ENCODE peak calls at places on chromosomes 4 and X, in nine cellular contexts. J is activated naive CD8-positive, alpha-beta T cell treated with anti-CD3 and anti-CD28 coated beads, Interleukin-2, amount 50 U/mL, for 24 hours; A is mammary epithelial cell; H is psoas muscle; C is choroid plexus epithelial cell; W is NCI-H2029; R is GM13977; Q is NB4; S is stimulated activated CD4-positive, alpha-beta T cell treated with anti-CD3 and anti-CD28 coated beads, Interleukin-15, amount 100 ng/mL, for 1 hour. D is an unnamed sample.

GRCh38 chrX:153769865-153770605 is 6.0 kb downstream of the PLXNB3 start:
- DNase-seq in J (no peak), A (no peak), H (no peak), C (no peak), W (no peak), R (peak; percentile 33), Q (no peak), S (no peak), D (no peak)

GRCh38 chr4:114599231-114600065 is 841 bp downstream of the UGT8 start:
- DNase-seq in J (no peak), A (peak; percentile 6), H (no peak), C (no peak), W (no peak), R (no peak), Q (no peak), S (no peak), D (peak; percentile 29)

GRCh38 chr4:14865804-14866203 is 136.5 kb upstream of the CPEB2 start:
- DNase-seq in J (no peak), A (no peak), H (no peak), C (peak; percentile 80), W (no peak), R (no peak), Q (no peak), S (no peak), D (peak; percentile 97)

GRCh38 chr4:106287353-106287969 is 28.5 kb downstream of the TBCK start:
- DNase-seq in J (no peak), A (peak; percentile 82), H (no peak), C (peak; percentile 98), W (peak; percentile 53), R (no peak), Q (peak; percentile 80), S (no peak), D (peak; percentile 100)

GRCh38 chrX:45824471-45824870 is 623.8 kb upstream of the DIPK2B start:
- DNase-seq in J (peak; percentile 55), A (peak; percentile 98), H (peak; percentile 28), C (peak; percentile 92), W (peak; percentile 1), R (no peak), Q (peak; percentile 40), S (peak; percentile 28), D (peak; percentile 97)

GRCh38 chr4:112916868-112917267 is 132.6 kb upstream of the ANK2 start:
- DNase-seq in J (no peak), A (no peak), H (no peak), C (peak; percentile 45), W (no peak), R (no peak), Q (no peak), S (no peak), D (no peak)

GRCh38 chrX:145694048-145694447 is 123.6 kb upstream of the SLITRK2 start:
- DNase-seq in J (no peak), A (no peak), H (no peak), C (no peak), W (no peak), R (no peak), Q (no peak), S (no peak), D (no peak)

GRCh38 chrX:117985241-117985640 is 131.4 kb downstream of the KLHL13 start:
- DNase-seq in J (no peak), A (no peak), H (no peak), C (no peak), W (no peak), R (no peak), Q (peak; percentile 15), S (no peak), D (peak; percentile 28)

GRCh38 chr4:112060212-112060611 is 85.0 kb upstream of the FAM241A start:
- DNase-seq in J (no peak), A (no peak), H (no peak), C (peak; percentile 61), W (no peak), R (no peak), Q (peak; percentile 32), S (no peak), D (peak; percentile 38)

GRCh38 chr4:176565044-176565443 is 227.7 kb downstream of the VEGFC start:
- DNase-seq in J (no peak), A (no peak), H (no peak), C (no peak), W (no peak), R (no peak), Q (no peak), S (no peak), D (no peak)

GRCh38 chrX:2967998-2968909 is 38.1 kb upstream of the ARSH start:
- DNase-seq in J (peak; percentile 4), A (peak; percentile 44), H (no peak), C (peak; percentile 67), W (no peak), R (no peak), Q (no peak), S (no peak), D (no peak)

GRCh38 chrX:107659768-107660167 is 31.5 kb downstream of the PRPS1 start:
- DNase-seq in J (no peak), A (peak; percentile 27), H (no peak), C (peak; percentile 78), W (peak; percentile 7), R (peak; percentile 33), Q (peak; percentile 57), S (no peak), D (peak; percentile 50)

GRCh38 chr4:41430796-41431195 is 107.2 kb upstream of the LIMCH1 start:
- DNase-seq in J (no peak), A (no peak), H (no peak), C (no peak), W (no peak), R (no peak), Q (no peak), S (no peak), D (no peak)

GRCh38 chrX:15785176-15785735 is 5.0 kb upstream of the ZRSR2 start:
- DNase-seq in J (no peak), A (no peak), H (no peak), C (no peak), W (no peak), R (no peak), Q (peak; percentile 24), S (no peak), D (no peak)

GRCh38 chr4:118703118-118703517 is 17.9 kb downstream of the METTL14 start:
- DNase-seq in J (no peak), A (no peak), H (no peak), C (no peak), W (no peak), R (no peak), Q (no peak), S (no peak), D (no peak)

GRCh38 chr4:109472343-109472761 is 38.7 kb downstream of the SEC24B start:
- DNase-seq in J (no peak), A (peak; percentile 91), H (no peak), C (peak; percentile 75), W (no peak), R (no peak), Q (peak; percentile 51), S (no peak), D (peak; percentile 82)

GRCh38 chr4:111963158-111963557 is 182.1 kb upstream of the FAM241A start:
- DNase-seq in J (no peak), A (no peak), H (no peak), C (no peak), W (no peak), R (no peak), Q (no peak), S (no peak), D (no peak)

GRCh38 chr4:1601852-1602525 is 82.1 kb downstream of the FAM53A start:
- DNase-seq in J (no peak), A (no peak), H (no peak), C (no peak), W (no peak), R (no peak), Q (no peak), S (no peak), D (no peak)

GRCh38 chrX:129726307-129727111 is 12.3 kb upstream of the XPNPEP2 start:
- DNase-seq in J (peak; percentile 39), A (peak; percentile 34), H (peak; percentile 56), C (peak; percentile 68), W (no peak), R (no peak), Q (peak; percentile 41), S (peak; percentile 8), D (peak; percentile 33)

GRCh38 chr4:158588777-158589176 is 67.1 kb downstream of the RXFP1 start:
- DNase-seq in J (no peak), A (no peak), H (no peak), C (peak; percentile 35), W (no peak), R (no peak), Q (no peak), S (no peak), D (peak; percentile 6)

GRCh38 chrX:11406109-11406755 is 113.0 kb downstream of the AMELX start:
- DNase-seq in J (no peak), A (peak; percentile 10), H (no peak), C (peak; percentile 65), W (no peak), R (no peak), Q (no peak), S (no peak), D (no peak)

GRCh38 chr4:31059753-31060522 is 339.8 kb downstream of the PCDH7 start:
- DNase-seq in J (no peak), A (no peak), H (no peak), C (no peak), W (no peak), R (no peak), Q (no peak), S (no peak), D (no peak)

GRCh38 chr4:16993966-16994840 is 95.8 kb upstream of the LDB2 start:
- DNase-seq in J (no peak), A (no peak), H (no peak), C (no peak), W (no peak), R (no peak), Q (no peak), S (no peak), D (no peak)

GRCh38 chr4:69731261-69731660 is 29.2 kb downstream of the SULT1B1 start:
- DNase-seq in J (no peak), A (no peak), H (no peak), C (peak; percentile 76), W (no peak), R (no peak), Q (no peak), S (no peak), D (no peak)

GRCh38 chrX:20517565-20517964 is 250.9 kb upstream of the RPS6KA3 start:
- DNase-seq in J (no peak), A (no peak), H (no peak), C (no peak), W (no peak), R (no peak), Q (no peak), S (no peak), D (no peak)

GRCh38 chrX:20664774-20665173 is 398.1 kb upstream of the RPS6KA3 start:
- DNase-seq in J (no peak), A (no peak), H (no peak), C (no peak), W (no peak), R (no peak), Q (no peak), S (no peak), D (peak; percentile 44)

GRCh38 chr4:8615921-8616787 is 23.6 kb downstream of the CPZ start:
- DNase-seq in J (no peak), A (no peak), H (no peak), C (no peak), W (no peak), R (no peak), Q (no peak), S (no peak), D (no peak)

GRCh38 chrX:15143050-15143824 is 126.6 kb downstream of the ASB9 start:
- DNase-seq in J (peak; percentile 55), A (peak; percentile 34), H (no peak), C (peak; percentile 65), W (no peak), R (peak; percentile 37), Q (peak; percentile 43), S (peak; percentile 22), D (peak; percentile 35)

GRCh38 chr4:158850800-158851644 is 82.2 kb downstream of the FNIP2 start:
- DNase-seq in J (no peak), A (no peak), H (no peak), C (peak; percentile 67), W (no peak), R (peak; percentile 23), Q (peak; percentile 24), S (no peak), D (peak; percentile 50)

GRCh38 chr4:106096454-106096853 is 201.2 kb downstream of the NPNT start:
- DNase-seq in J (no peak), A (no peak), H (no peak), C (no peak), W (no peak), R (no peak), Q (no peak), S (no peak), D (no peak)

GRCh38 chrX:103356023-103356798 is at the start of gene TCEAL9:
- DNase-seq in J (peak; percentile 8), A (peak; percentile 46), H (peak; percentile 37), C (peak; percentile 86), W (peak; percentile 53), R (no peak), Q (no peak), S (no peak), D (peak; percentile 67)